ENCODE peak calls at places on chromosomes 5 and 9, in four cellular contexts. One of them, this sample, is unnamed.

GRCh38 chr5:175351126-175351525 is 92.9 kb downstream of the DRD1 start:
- DNase-seq in coronary artery: no peak
- DNase-seq in H7: no peak
- DNase-seq in EL: no peak
- DNase-seq in this sample: no peak

GRCh38 chr5:150461231-150461630 is 11.7 kb upstream of the RPS14 start:
- DNase-seq in H7: no peak
- DNase-seq in EL: no peak
- DNase-seq in coronary artery: no peak
- DNase-seq in this sample: no peak

GRCh38 chr5:150473673-150474358 is 24.3 kb upstream of the RPS14 start:
- DNase-seq in EL: peak; percentile 86
- DNase-seq in H7: peak; percentile 80
- DNase-seq in coronary artery: no peak
- DNase-seq in this sample: peak; percentile 44

GRCh38 chr5:29197636-29198035 is 1995.8 kb upstream of the CDH6 start:
- DNase-seq in EL: no peak
- DNase-seq in H7: no peak
- DNase-seq in coronary artery: no peak
- DNase-seq in this sample: no peak

GRCh38 chr5:42949348-42950090 is 90.6 kb downstream of the ANXA2R start:
- DNase-seq in coronary artery: no peak
- DNase-seq in EL: peak; percentile 54
- DNase-seq in H7: no peak
- DNase-seq in this sample: peak; percentile 83

GRCh38 chr9:15149450-15149849 is 157.6 kb downstream of the TTC39B start:
- DNase-seq in coronary artery: no peak
- DNase-seq in H7: no peak
- DNase-seq in EL: no peak
- DNase-seq in this sample: no peak

GRCh38 chr5:111453747-111454146 is 58.6 kb downstream of the STARD4 start:
- DNase-seq in H7: no peak
- DNase-seq in coronary artery: no peak
- DNase-seq in EL: peak; percentile 85
- DNase-seq in this sample: peak; percentile 74

GRCh38 chr5:159303286-159303685 is 27.0 kb downstream of the IL12B start:
- DNase-seq in coronary artery: no peak
- DNase-seq in H7: no peak
- DNase-seq in EL: no peak
- DNase-seq in this sample: no peak

This sample was measured in IMR-90.